ENCODE peak calls at places on chromosomes 6 and 20, in four cellular contexts. A, N, I and C are unnamed samples.

GRCh38 chr6:168078943-168079405 is at the start of gene FRMD1:
- DNase-seq in N (no peak), A (no peak), I (no peak), C (no peak)

GRCh38 chr20:43691928-43692524 is 25.1 kb downstream of the MYBL2 start:
- DNase-seq in N (no peak), A (peak; percentile 54), I (peak; percentile 37), C (no peak)

GRCh38 chr6:2047855-2048254 is 197.6 kb downstream of the GMDS start:
- DNase-seq in I (no peak), N (no peak), A (no peak), C (no peak)

GRCh38 chr6:140538926-140539325 is 1164.5 kb upstream of the CITED2 start:
- DNase-seq in N (no peak), A (no peak), I (no peak), C (no peak)

GRCh38 chr20:3613821-3614440 is 49.3 kb downstream of the GFRA4 start:
- DNase-seq in N (no peak), A (no peak), I (no peak), C (no peak)

GRCh38 chr20:46142124-46142523 is 24.0 kb downstream of the CD40 start:
- DNase-seq in N (no peak), I (no peak), A (no peak), C (no peak)

GRCh38 chr20:56893206-56893605 is 264.1 kb downstream of the TFAP2C start:
- DNase-seq in I (no peak), A (no peak), N (no peak), C (no peak)

GRCh38 chr6:56730663-56731529 is 88.2 kb upstream of the DST start:
- DNase-seq in N (no peak), A (no peak), I (no peak), C (no peak)

GRCh38 chr6:43509142-43509983 is 783 bp downstream of the LRRC73 start:
- DNase-seq in I (no peak), A (no peak), N (no peak), C (no peak)

GRCh38 chr6:69390125-69390524 is 406.7 kb downstream of the LMBRD1 start:
- DNase-seq in I (no peak), A (no peak), N (no peak), C (no peak)

GRCh38 chr6:8446391-8446790 is 11.0 kb upstream of the SLC35B3 start:
- DNase-seq in A (no peak), N (no peak), I (no peak), C (no peak)

GRCh38 chr20:36745234-36745926 is 510 bp downstream of the NDRG3 start:
- DNase-seq in N (no peak), A (no peak), I (no peak), C (no peak)

GRCh38 chr6:155406801-155407200 is 48.8 kb downstream of the NOX3 start:
- DNase-seq in I (no peak), A (no peak), N (no peak), C (no peak)
- TF ChIP-seq CTCF in I (no peak), A (no peak), N (no peak), C (no peak)

GRCh38 chr6:90497411-90497810 is 89.5 kb downstream of the MAP3K7 start:
- DNase-seq in N (no peak), A (no peak), I (no peak), C (no peak)
- TF ChIP-seq CTCF in N (no peak), A (no peak), I (no peak), C (no peak)

DNA sequence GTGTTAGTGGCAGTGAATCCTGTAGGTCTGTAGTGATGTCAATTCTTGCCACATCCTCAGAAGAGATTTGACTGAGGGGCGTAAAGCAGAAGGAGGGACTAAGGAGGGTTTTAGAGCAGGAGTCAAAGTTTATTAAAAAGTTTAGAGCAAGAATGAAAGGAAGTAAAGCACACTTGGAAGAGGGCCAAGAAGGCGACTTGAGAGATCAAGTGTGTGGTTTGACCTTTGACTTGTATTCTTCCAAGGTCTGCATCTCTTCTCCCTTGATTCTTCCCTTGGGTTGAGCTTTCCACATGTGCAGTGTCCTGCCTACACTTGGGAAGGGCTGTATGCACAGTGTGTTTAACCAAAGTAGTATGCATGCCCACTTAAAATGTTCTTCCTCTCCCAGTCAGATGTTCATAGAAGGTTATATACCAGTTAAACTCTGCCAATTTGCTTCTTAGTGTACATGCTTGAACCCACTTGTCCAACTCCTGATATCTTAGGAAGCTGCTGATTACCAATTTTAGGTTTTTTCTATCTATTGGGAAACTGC is 627.6 kb downstream of the MMUT start:
- DNase-seq in N (no peak), I (no peak), A (no peak), C (no peak)
- TF ChIP-seq CTCF in N (no peak), I (no peak), A (no peak), C (no peak)

GRCh38 chr20:58378704-58379103 is 10.3 kb upstream of the VAPB start:
- DNase-seq in A (no peak), N (no peak), I (no peak), C (no peak)
- TF ChIP-seq CTCF in A (no peak), N (no peak), I (no peak), C (no peak)

GRCh38 chr6:131059486-131059885 is 3.6 kb downstream of the EPB41L2 start:
- DNase-seq in N (no peak), A (no peak), I (no peak), C (no peak)
- TF ChIP-seq CTCF in N (no peak), A (no peak), I (no peak), C (no peak)

GRCh38 chr6:47073125-47074110 is 31.3 kb upstream of the ADGRF1 start:
- DNase-seq in I (no peak), A (no peak), N (no peak), C (no peak)
- TF ChIP-seq CTCF in I (no peak), A (no peak), N (no peak), C (no peak)

GRCh38 chr6:112150363-112150762 is 63.0 kb downstream of the FAM229B start:
- DNase-seq in I (peak; percentile 21), A (no peak), N (no peak), C (no peak)
- TF ChIP-seq CTCF in I (no peak), A (no peak), N (no peak), C (no peak)